ENCODE peak calls at places on chromosomes 13 and 19, in four cellular contexts. J is mammary epithelial cell, X is neural progenitor cell, Y is Peyer's patch. O is an unnamed sample. For H3K4me1, the result is how much of the 10 kb centered on the place peaks cover.

GRCh38 chr19:30227071-30227621 is 145.0 kb upstream of the ZNF536 start:
- DNase-seq in Y (no peak), X (peak), J (no peak), O (no peak)

GRCh38 chr19:34943861-34944573 is 17.3 kb downstream of the ZNF30 start:
- DNase-seq in J (no peak), X (no peak), Y (no peak), O (no peak)

GRCh38 chr13:50950808-50951207 is 41.2 kb downstream of the RNASEH2B start:
- DNase-seq in Y (no peak), J (no peak), X (no peak), O (no peak)

GRCh38 chr13:50993908-50994307 is 84.3 kb downstream of the RNASEH2B start:
- DNase-seq in J (no peak), Y (no peak), X (no peak), O (no peak)

GRCh38 chr19:29753190-29753933 is 38.3 kb upstream of the C19orf12 start:
- DNase-seq in X (no peak), Y (no peak), J (no peak), O (no peak)

GRCh38 chr13:102863590-102863989 is 17.8 kb downstream of the ERCC5 start:
- DNase-seq in Y (no peak), J (no peak), X (no peak), O (no peak)

GRCh38 chr13:31160857-31161582 is 684 bp downstream of the HSPH1 start:
- DNase-seq in Y (peak), J (peak), X (peak), O (peak)

GRCh38 chr13:91741925-91742324 is 343.5 kb downstream of the GPC5 start:
- DNase-seq in Y (no peak), X (no peak), J (no peak), O (no peak)

GRCh38 chr13:73370066-73370465 is 311.3 kb downstream of the KLF5 start:
- DNase-seq in X (no peak), Y (no peak), J (no peak), O (no peak)

GRCh38 chr13:93875527-93875926 is 604.0 kb downstream of the DCT start:
- DNase-seq in Y (no peak), J (peak), X (no peak), O (no peak)

GRCh38 chr13:35771898-35772297 is 295.4 kb upstream of the MAB21L1 start:
- DNase-seq in Y (no peak), J (peak), X (peak), O (no peak)

GRCh38 chr13:112575295-112575622 is 12.7 kb downstream of the TUBGCP3 start:
- DNase-seq in X (no peak), Y (no peak), J (no peak), O (no peak)

GRCh38 chr13:40024962-40025714 is 369.7 kb downstream of the COG6 start:
- DNase-seq in J (no peak), Y (no peak), X (no peak), O (no peak)

GRCh38 chr13:41058229-41059070 is 2.9 kb upstream of the WBP4 start:
- DNase-seq in Y (no peak), X (no peak), J (no peak), O (no peak)

GRCh38 chr13:20460744-20461143 is 64.9 kb downstream of the CRYL1 start:
- DNase-seq in J (no peak), Y (no peak), X (no peak), O (no peak)

GRCh38 chr19:10093295-10094186 is 7.4 kb downstream of the SHFL start:
- DNase-seq in J (no peak), Y (no peak), X (no peak), O (no peak)

GRCh38 chr13:24234200-24234915 is 73.8 kb downstream of the SPATA13 start:
- DNase-seq in Y (no peak), X (no peak), J (no peak), O (no peak)

GRCh38 chr13:24233351-24233901 is 72.9 kb downstream of the SPATA13 start:
- DNase-seq in J (no peak), Y (no peak), X (peak), O (no peak)

GRCh38 chr13:24232037-24232436 is 71.5 kb downstream of the SPATA13 start:
- DNase-seq in J (no peak), X (no peak), Y (no peak), O (no peak)

GRCh38 chr13:24230428-24231072 is 70.0 kb downstream of the SPATA13 start:
- DNase-seq in Y (no peak), X (no peak), J (no peak), O (no peak)

DNA sequence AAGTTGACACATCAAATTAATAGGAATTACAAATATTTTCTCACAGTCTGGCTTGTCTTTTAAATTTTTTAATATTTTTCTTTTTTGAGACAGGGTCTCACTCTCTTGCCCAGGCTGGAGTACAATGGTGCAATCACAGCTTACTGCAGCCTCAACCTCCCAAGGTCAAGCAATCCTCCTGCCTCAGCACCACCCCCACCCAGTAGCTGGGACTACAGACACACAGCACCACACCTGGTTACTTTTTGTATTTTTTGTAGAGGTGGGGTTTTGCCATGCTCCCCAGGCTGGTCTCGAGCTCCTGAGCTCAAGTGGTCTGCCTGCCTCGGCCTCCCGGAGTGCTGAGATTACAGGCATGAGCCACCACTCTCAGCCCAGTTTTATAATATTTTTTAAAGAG is 72.0 kb downstream of the SPATA13 start:
- DNase-seq in Y (no peak), X (no peak), J (no peak), O (no peak)
- H3K4me1 ChIP-seq in Y (under half), X (under half), J (under half), O (under half)

GRCh38 chr19:7869910-7870511 is 4.2 kb downstream of the PRR36 start:
- DNase-seq in J (peak), Y (peak), X (peak), O (peak)

GRCh38 chr19:7868326-7868670 is 5.9 kb downstream of the PRR36 start:
- DNase-seq in J (no peak), X (no peak), Y (no peak), O (no peak)

GRCh38 chr19:7868671-7869452 is 5.3 kb downstream of the PRR36 start:
- DNase-seq in Y (peak), J (peak), X (peak), O (peak)

GRCh38 chr19:7870571-7871279 is 3.5 kb downstream of the PRR36 start:
- DNase-seq in J (peak), Y (peak), X (peak), O (peak)

DNA sequence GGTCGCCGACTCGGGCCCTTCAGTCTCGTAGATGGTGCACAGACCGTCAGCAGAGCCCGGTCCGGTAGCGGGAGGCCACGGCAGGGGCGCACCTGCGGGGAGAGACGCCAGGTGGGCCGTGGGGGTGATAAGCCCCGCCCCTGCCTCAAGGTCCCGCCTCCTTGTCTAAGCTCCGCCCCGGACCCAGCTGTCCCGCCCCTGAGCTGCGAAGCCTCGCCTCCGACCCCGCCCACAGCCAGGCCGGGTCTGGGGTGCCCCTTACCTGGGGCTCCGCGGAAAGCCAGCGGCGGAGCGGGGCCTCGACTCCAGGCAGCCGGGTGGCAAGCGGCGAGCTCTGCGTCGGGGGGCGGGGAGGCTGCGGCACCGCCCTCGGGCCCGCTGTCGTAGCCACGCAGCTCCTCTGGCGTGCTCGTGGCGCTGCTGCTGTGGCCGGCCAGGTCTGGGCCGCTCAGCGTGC is 4.7 kb downstream of the PRR36 start:
- DNase-seq in Y (peak), X (peak), J (peak), O (peak)
- H3K4me1 ChIP-seq in Y (under half), X (under half), J (under half), O (under half)

GRCh38 chr19:11384778-11385129 is 640 bp upstream of the EPOR start:
- DNase-seq in Y (no peak), J (no peak), X (no peak), O (no peak)
- H3K4me1 ChIP-seq in Y (under half), J (under half), X (under half), O (under half)

DNA sequence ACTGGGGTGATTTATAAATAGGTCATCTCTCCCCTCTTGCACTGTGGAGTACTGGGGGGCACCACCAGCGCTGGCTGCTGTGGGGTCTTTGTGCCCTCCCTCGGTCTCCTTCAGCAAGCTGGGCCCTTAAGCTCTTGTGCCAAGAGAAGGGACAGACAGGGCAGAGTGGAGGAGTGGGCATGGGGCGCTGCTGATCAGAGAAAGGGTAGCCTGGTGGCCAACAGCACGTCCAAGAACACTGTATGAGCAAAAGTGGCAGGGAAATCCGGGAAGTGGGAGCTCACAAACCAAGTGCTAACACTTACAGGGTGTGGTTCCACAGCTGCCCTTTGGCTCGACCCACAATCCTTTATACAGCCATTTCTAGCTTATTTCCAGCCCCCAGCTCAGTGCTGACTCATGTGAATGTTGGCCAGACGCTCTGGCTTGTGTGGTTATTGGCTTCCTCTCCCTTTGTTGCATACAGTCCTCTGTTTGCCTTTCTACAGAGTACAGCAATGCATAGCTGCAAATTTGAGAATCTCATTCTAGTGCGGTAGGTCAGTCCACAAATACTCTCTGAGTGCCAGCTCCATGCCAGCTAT is 298.8 kb downstream of the SHISA2 start:
- DNase-seq in J (peak), X (no peak), Y (no peak), O (no peak)
- H3K4me1 ChIP-seq in J (under half), X (under half), Y (under half), O (under half)

GRCh38 chr19:4710281-4710600 is 13.4 kb downstream of the DPP9 start:
- DNase-seq in Y (no peak), J (no peak), X (no peak), O (no peak)

GRCh38 chr19:4713384-4713951 is 10.2 kb downstream of the DPP9 start:
- DNase-seq in X (no peak), J (peak), Y (no peak), O (peak)

GRCh38 chr19:4712771-4713170 is 10.9 kb downstream of the DPP9 start:
- DNase-seq in J (no peak), Y (no peak), X (no peak), O (no peak)

GRCh38 chr19:4709440-4710280 is 14.0 kb downstream of the DPP9 start:
- DNase-seq in X (no peak), J (no peak), Y (no peak), O (no peak)

GRCh38 chr19:4711211-4711610 is 12.4 kb downstream of the DPP9 start:
- DNase-seq in Y (no peak), J (no peak), X (no peak), O (no peak)
- H3K4me1 ChIP-seq in Y (under half), J (half or more), X (under half), O (under half)

DNA sequence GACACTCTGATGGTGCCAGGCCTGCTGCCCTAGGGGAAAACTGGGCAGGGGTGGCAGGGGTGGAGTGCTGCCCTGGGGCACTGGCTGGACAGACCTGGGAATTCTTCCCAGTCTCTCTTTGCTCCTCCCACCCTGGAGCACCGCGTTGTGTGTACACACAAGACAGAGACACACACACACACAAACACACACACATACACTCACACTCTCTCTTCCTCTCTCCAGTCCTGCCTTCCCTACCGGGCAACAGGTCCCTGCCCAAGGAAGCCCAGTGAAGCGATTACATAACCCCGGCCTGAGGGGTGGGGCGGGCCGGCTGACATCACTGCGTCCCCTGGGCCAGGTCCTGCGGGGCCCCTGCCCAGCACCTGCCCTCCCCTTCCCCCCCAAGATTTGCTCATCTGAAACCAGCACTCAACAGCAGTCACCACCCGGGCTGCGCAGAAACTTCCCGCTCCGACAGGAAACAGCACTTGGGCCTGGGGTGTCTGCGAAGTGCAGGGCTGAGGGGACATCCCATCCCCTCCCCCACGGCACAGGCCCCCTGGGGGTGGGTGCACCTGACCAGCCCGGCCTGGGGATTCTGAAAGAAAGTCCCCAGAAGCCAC is 1.2 kb downstream of the MKNK2 start:
- DNase-seq in J (peak), X (peak), Y (peak), O (peak)
- H3K4me1 ChIP-seq in J (under half), X (under half), Y (half or more), O (half or more)

O was measured in upper lobe of right lung.